ENCODE peak calls at places on chromosomes 1 and 21, in four cellular contexts. B is foreskin fibroblast, A is retinal pigment epithelial cell, U is transverse colon. V is an unnamed sample.

GRCh38 chr1:91948501-91949355 is 473 bp upstream of the BRDT start:
- DNase-seq in A (no peak), B (no peak), U (no peak), V (no peak)

GRCh38 chr1:173474097-173474779 is 2.9 kb upstream of the PRDX6 start:
- DNase-seq in B (no peak), A (no peak), U (peak; percentile 13), V (no peak)

GRCh38 chr1:96362623-96363022 is 359.0 kb upstream of the PTBP2 start:
- DNase-seq in U (no peak), B (peak; percentile 96), A (peak; percentile 94), V (peak; percentile 93)

GRCh38 chr21:34882719-34883131 is 166.4 kb downstream of the RUNX1 start:
- DNase-seq in U (no peak), B (no peak), A (no peak), V (no peak)

GRCh38 chr1:22323141-22323845 is 128.4 kb upstream of the ZBTB40 start:
- DNase-seq in U (no peak), A (no peak), B (no peak), V (no peak)

GRCh38 chr21:16775056-16775455 is 737.8 kb upstream of the CXADR start:
- DNase-seq in A (no peak), B (no peak), U (no peak), V (no peak)

GRCh38 chr1:42422672-42423236 is 33.1 kb downstream of the ZMYND12 start:
- DNase-seq in A (no peak), U (no peak), B (no peak), V (no peak)

GRCh38 chr1:19311931-19312781 is at the start of the genes AKR7A2 and SLC66A1:
- DNase-seq in B (peak; percentile 91), A (peak; percentile 64), U (peak; percentile 95), V (peak; percentile 48)

GRCh38 chr1:119870917-119871486 is 25.3 kb downstream of the ADAM30 start:
- DNase-seq in U (peak; percentile 76), B (peak; percentile 58), A (no peak), V (peak; percentile 35)

GRCh38 chr1:245693941-245694340 is 539.2 kb downstream of the KIF26B start:
- DNase-seq in A (no peak), U (no peak), B (no peak), V (no peak)

GRCh38 chr1:116667577-116668105 is at the start of gene IGSF3:
- DNase-seq in B (peak; percentile 26), U (peak; percentile 85), A (no peak), V (no peak)

GRCh38 chr1:41317356-41317755 is 43.9 kb upstream of the FOXO6 start:
- DNase-seq in U (no peak), B (no peak), A (no peak), V (no peak)

GRCh38 chr1:240027059-240027462 is 64.6 kb upstream of the FMN2 start:
- DNase-seq in A (no peak), B (peak; percentile 59), U (peak; percentile 49), V (peak; percentile 14)

GRCh38 chr1:13901041-13901440 is 201.1 kb downstream of the PRDM2 start:
- DNase-seq in B (no peak), A (no peak), U (no peak), V (no peak)

GRCh38 chr1:196594700-196595099 is 13.5 kb downstream of the KCNT2 start:
- DNase-seq in U (no peak), B (no peak), A (no peak), V (no peak)

GRCh38 chr1:174209347-174210187 is 50.2 kb downstream of the RABGAP1L start:
- DNase-seq in U (no peak), B (no peak), A (no peak), V (no peak)

GRCh38 chr21:27380303-27380702 is 413.4 kb upstream of the ADAMTS5 start:
- DNase-seq in B (no peak), A (no peak), U (no peak), V (no peak)

GRCh38 chr21:17402885-17403477 is 109.9 kb upstream of the CXADR start:
- DNase-seq in B (peak; percentile 34), U (no peak), A (no peak), V (no peak)

GRCh38 chr1:201436461-201436860 is 14.9 kb upstream of the TNNI1 start:
- DNase-seq in U (no peak), B (no peak), A (no peak), V (no peak)

GRCh38 chr1:44947060-44947773 is 39.2 kb downstream of the EIF2B3 start:
- DNase-seq in U (no peak), A (no peak), B (peak; percentile 63), V (peak; percentile 55)

GRCh38 chr21:34282223-34282622 is 81.6 kb upstream of the KCNE2 start:
- DNase-seq in A (no peak), B (peak; percentile 9), U (no peak), V (no peak)

GRCh38 chr1:151590961-151591360 is 20.9 kb upstream of the SNX27 start:
- DNase-seq in A (no peak), U (no peak), B (no peak), V (no peak)

GRCh38 chr1:229087339-229087738 is 183.6 kb upstream of the RAB4A start:
- DNase-seq in B (no peak), U (no peak), A (no peak), V (no peak)

GRCh38 chr1:236854602-236854978 is 59.5 kb downstream of the MTR start:
- DNase-seq in B (peak; percentile 41), U (no peak), A (no peak), V (peak; percentile 60)

GRCh38 chr1:9922342-9922741 is 12.3 kb upstream of the CTNNBIP1 start:
- DNase-seq in B (no peak), U (no peak), A (no peak), V (no peak)

GRCh38 chr1:201676061-201676644 is 137.2 kb downstream of the NAV1 start:
- DNase-seq in U (peak; percentile 30), B (no peak), A (no peak), V (no peak)

DNA sequence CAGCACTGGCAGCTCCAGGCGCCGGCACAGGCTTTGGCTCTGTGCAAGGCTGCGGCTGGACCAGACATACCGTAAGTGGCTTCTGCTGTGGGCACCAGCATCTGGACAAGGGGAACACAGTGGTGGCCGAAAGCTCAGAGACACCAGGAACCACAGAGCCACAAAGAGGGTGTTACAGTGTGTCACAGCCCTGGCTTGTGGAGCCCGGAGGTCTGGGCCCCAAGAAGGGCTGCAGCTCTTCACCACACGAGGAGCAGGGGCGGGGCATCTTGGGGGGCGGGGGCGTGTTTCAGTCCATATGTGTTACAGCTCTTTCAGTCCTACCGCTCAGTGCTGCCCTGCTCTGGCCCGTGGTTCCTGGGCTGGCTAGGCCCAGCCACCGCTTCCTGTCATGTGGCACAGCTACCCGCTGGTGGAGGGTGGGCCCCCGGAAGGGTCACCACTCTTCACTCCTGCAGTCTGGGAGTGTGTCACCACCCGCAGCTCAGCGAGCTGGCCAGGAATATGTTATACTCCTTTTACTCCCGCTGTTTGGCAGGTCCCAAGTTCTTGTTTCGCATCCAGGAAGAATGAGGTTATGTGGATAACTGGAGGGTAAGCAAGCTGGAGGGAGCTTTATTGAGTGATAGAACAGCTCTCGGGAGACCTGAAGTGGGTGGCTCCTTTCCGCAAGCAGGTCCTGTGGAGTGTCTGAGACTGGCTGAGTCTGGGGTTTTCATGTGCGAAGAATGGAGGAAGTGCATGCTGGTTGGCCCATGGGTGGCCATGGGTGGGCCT is 3.3 kb upstream of the LSM10 start:
- DNase-seq in A (no peak), U (peak; percentile 81), B (peak; percentile 88), V (peak; percentile 82)
- H3K4me3 ChIP-seq in A (no peak overlapping the region), U (no peak overlapping the region), B (peak overlapping the region; percentile 57), V (peak overlapping the region; percentile 45)

GRCh38 chr21:15457962-15458361 is 271.8 kb upstream of the USP25 start:
- DNase-seq in U (no peak), B (no peak), A (no peak), V (no peak)
- H3K4me3 ChIP-seq in U (no peak overlapping the region), B (no peak overlapping the region), A (no peak overlapping the region), V (no peak overlapping the region)

GRCh38 chr1:29984544-29985375 is 738.6 kb downstream of the MATN1 start:
- DNase-seq in B (no peak), U (peak; percentile 27), A (no peak), V (no peak)
- H3K4me3 ChIP-seq in B (no peak overlapping the region), U (no peak overlapping the region), A (no peak overlapping the region), V (no peak overlapping the region)

DNA sequence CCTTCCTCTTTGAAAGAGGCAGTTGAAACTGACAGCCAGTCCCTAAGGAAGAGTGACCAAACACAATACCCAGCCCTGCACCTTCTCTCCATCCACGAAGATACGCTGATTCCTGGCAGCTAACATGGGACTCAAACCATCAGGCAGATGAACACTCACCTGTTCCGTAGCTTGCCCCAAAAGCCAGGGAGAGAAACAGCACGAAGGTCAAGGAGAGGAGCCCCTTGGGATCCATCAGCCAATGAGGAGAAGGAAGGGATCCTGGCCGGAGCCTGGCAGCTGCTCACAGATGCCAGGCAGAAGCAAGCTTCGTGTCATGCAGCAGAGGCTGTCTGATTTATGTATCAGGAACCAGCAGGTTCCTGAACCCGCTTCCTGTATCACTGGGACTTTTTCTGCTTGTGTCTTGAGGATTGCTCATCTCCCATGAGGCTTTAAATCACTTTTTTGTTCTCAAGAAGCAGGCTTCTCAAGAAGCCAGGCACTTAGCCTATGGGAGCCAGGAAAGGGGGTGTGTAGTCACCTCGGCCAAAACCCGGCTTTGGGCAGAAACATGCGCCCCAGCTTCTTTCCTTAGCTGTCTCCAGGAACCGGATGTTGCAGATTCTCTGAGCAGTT is at the start of gene SLAMF1:
- DNase-seq in B (no peak), U (peak; percentile 30), A (no peak), V (no peak)
- H3K4me3 ChIP-seq in B (no peak within 1 kb of the TSS), U (no peak within 1 kb of the TSS), A (no peak within 1 kb of the TSS), V (no peak within 1 kb of the TSS)

GRCh38 chr1:208240698-208241355 is 3.4 kb downstream of the PLXNA2 start:
- DNase-seq in B (no peak), U (no peak), A (no peak), V (no peak)

GRCh38 chr1:208241541-208241940 is 2.6 kb downstream of the PLXNA2 start:
- DNase-seq in B (no peak), U (no peak), A (no peak), V (no peak)

GRCh38 chr1:208243522-208243850 is 698 bp downstream of the PLXNA2 start:
- DNase-seq in A (no peak), B (no peak), U (no peak), V (no peak)

GRCh38 chr1:208242829-208243521 is 1.2 kb downstream of the PLXNA2 start:
- DNase-seq in U (peak; percentile 45), B (no peak), A (no peak), V (no peak)

DNA sequence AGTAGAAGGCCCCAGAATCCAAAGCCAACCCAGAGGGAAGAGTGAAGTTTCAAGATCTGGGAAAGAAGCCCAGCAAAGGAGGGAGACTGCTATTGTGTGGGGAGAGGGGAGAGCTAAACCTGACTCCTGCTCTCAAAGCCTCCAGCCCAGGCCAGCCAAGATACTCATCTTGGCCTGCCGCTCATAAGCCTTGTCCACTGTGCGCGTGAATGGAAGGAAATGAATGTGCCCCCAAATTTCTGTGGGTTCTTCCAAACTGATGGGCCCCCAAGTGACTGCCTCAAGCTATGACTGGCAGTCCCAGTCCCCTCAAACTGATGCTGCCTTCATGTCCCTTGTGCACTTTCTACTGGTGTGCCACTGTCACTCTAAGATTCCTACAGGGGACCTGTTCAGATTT is 2.0 kb downstream of the PLXNA2 start:
- DNase-seq in A (no peak), U (no peak), B (no peak), V (no peak)
- H3K4me3 ChIP-seq in A (no peak overlapping the region), U (no peak overlapping the region), B (peak overlapping the region; percentile 71), V (peak overlapping the region; percentile 57)

V was measured in AG09309.